ENCODE peak calls at places on chromosomes 5 and 9, in ten cellular contexts. C is NCI-H460; M is NCI-H1105; Q is kidney tubule cell; P is fibroblast of pulmonary artery; Y is neural crest cell; D is AG08396; N is GM10248; F is AG04449; B is activated CD4-positive, alpha-beta T cell treated with anti-CD3 and anti-CD28 coated beads, Interleukin-2, amount 10 ng/mL, durations not matched to agents 7 days and 5 days. G is an unnamed sample.

GRCh38 chr9:93659837-93660177 is 83.4 kb downstream of the PHF2 start:
- DNase-seq in N (no peak), M (no peak), P (no peak), Y (no peak), C (no peak), F (no peak), Q (peak), D (no peak), B (no peak), G (no peak)

GRCh38 chr5:124179788-124180187 is 566.7 kb downstream of the ZNF608 start:
- DNase-seq in P (no peak), Q (no peak), N (no peak), F (no peak), D (no peak), B (no peak), C (no peak), Y (no peak), M (no peak), G (no peak)

GRCh38 chr9:81320909-81321482 is 368.4 kb downstream of the TLE1 start:
- DNase-seq in N (no peak), C (no peak), Y (no peak), F (no peak), M (peak), B (no peak), Q (no peak), P (no peak), D (no peak), G (no peak)

GRCh38 chr5:13648822-13649221 is 295.7 kb downstream of the DNAH5 start:
- DNase-seq in Y (no peak), C (peak), N (no peak), Q (no peak), F (no peak), P (no peak), B (no peak), D (no peak), M (no peak), G (no peak)

GRCh38 chr5:82351754-82352145 is 73.6 kb upstream of the RPS23 start:
- DNase-seq in F (no peak), N (peak), Q (peak), D (peak), B (peak), P (peak), C (peak), M (peak), Y (no peak), G (no peak)

GRCh38 chr5:43225649-43226245 is 33.7 kb downstream of the NIM1K start:
- DNase-seq in C (no peak), P (no peak), D (no peak), Y (no peak), M (no peak), B (no peak), N (no peak), Q (no peak), F (no peak), G (no peak)

GRCh38 chr5:146291421-146292074 is 47.1 kb upstream of the POU4F3 start:
- DNase-seq in P (peak), D (peak), N (peak), M (peak), B (peak), F (no peak), Y (peak), Q (peak), C (peak), G (no peak)

GRCh38 chr9:122042056-122042455 is 51.1 kb downstream of the TTLL11 start:
- DNase-seq in F (no peak), C (no peak), M (no peak), B (no peak), Q (no peak), Y (no peak), N (no peak), D (no peak), P (no peak), G (no peak)

GRCh38 chr5:71631070-71631469 is 43.9 kb downstream of the MCCC2 start:
- DNase-seq in F (no peak), N (no peak), Q (no peak), C (peak), M (no peak), P (no peak), B (no peak), Y (no peak), D (no peak), G (no peak)

GRCh38 chr9:35791321-35791921 is at the start of gene NPR2:
- DNase-seq in P (peak), N (no peak), B (no peak), F (no peak), M (no peak), Q (peak), C (no peak), D (peak), Y (peak), G (no peak)

GRCh38 chr5:151730381-151730780 is 28.1 kb downstream of the ATOX1 start:
- DNase-seq in C (no peak), P (no peak), Y (no peak), Q (no peak), F (no peak), D (no peak), N (no peak), B (no peak), M (no peak), G (no peak)

GRCh38 chr9:121393318-121393717 is 23.3 kb upstream of the STOM start:
- DNase-seq in F (no peak), M (no peak), Q (peak), D (no peak), P (no peak), C (no peak), B (no peak), N (no peak), Y (no peak), G (no peak)

GRCh38 chr5:44774279-44774880 is 34.4 kb upstream of the MRPS30 start:
- DNase-seq in B (peak), C (peak), N (peak), P (peak), M (peak), Y (no peak), D (peak), Q (peak), F (peak), G (peak)

GRCh38 chr5:54909126-54909525 is 76.3 kb downstream of the ESM1 start:
- DNase-seq in C (no peak), N (no peak), B (no peak), F (no peak), M (no peak), D (no peak), Y (no peak), Q (no peak), P (peak), G (no peak)

GRCh38 chr5:15993334-15993733 is 186.3 kb downstream of the MARCHF11 start:
- DNase-seq in C (peak), Y (no peak), B (no peak), N (no peak), P (peak), M (no peak), F (no peak), Q (peak), D (peak), G (peak)

GRCh38 chr9:99778829-99779228 is 42.9 kb upstream of the NR4A3 start:
- DNase-seq in N (no peak), C (no peak), D (no peak), F (no peak), Y (no peak), P (no peak), M (no peak), Q (no peak), B (no peak), G (no peak)

GRCh38 chr9:69996947-69997346 is 46.7 kb upstream of the MAMDC2 start:
- DNase-seq in B (no peak), D (no peak), C (no peak), N (no peak), M (no peak), P (no peak), Y (no peak), Q (no peak), F (no peak), G (no peak)

GRCh38 chr5:74257645-74258328 is 382.7 kb downstream of the ENC1 start:
- DNase-seq in M (no peak), N (no peak), C (no peak), P (peak), F (no peak), Y (no peak), D (peak), B (no peak), Q (peak), G (no peak)

GRCh38 chr9:32251539-32251938 is 132.9 kb upstream of the ACO1 start:
- DNase-seq in Q (peak), F (no peak), C (peak), P (peak), D (peak), B (peak), N (peak), Y (peak), M (peak), G (peak)

GRCh38 chr9:98432960-98433359 is 177.5 kb upstream of the TBC1D2 start:
- DNase-seq in C (no peak), Q (no peak), N (no peak), B (no peak), P (no peak), F (no peak), Y (no peak), M (no peak), D (no peak), G (no peak)

GRCh38 chr5:169895876-169896275 is 84.4 kb downstream of the INSYN2B start:
- DNase-seq in B (no peak), Q (no peak), N (no peak), D (peak), M (no peak), F (no peak), P (peak), Y (no peak), C (no peak), G (no peak)

G was measured in retinal pigment epithelial cell.